ENCODE peak calls at places on chromosomes 4 and X, in six cellular contexts. One of them, this sample, is unnamed.

GRCh38 chrX:130253916-130254315 is 14.8 kb downstream of the ZNF280C start:
- DNase-seq in activated CD8-positive, alpha-beta memory T cell treated with anti-CD3 and anti-CD28 coated beads for 48 hours: no peak
- DNase-seq in NCI-H1436: no peak
- DNase-seq in right atrium auricular region: no peak
- DNase-seq in cerebellar cortex: no peak
- DNase-seq in GM13976: no peak
- DNase-seq in this sample: no peak

GRCh38 chr4:25862411-25863346 is at the start of gene SEL1L3:
- DNase-seq in right atrium auricular region: no peak
- DNase-seq in cerebellar cortex: peak
- DNase-seq in GM13976: peak
- DNase-seq in NCI-H1436: peak
- DNase-seq in activated CD8-positive, alpha-beta memory T cell treated with anti-CD3 and anti-CD28 coated beads for 48 hours: peak
- DNase-seq in this sample: peak

GRCh38 chr4:78768447-78769177 is 7.5 kb upstream of the BMP2K start:
- DNase-seq in GM13976: no peak
- DNase-seq in right atrium auricular region: no peak
- DNase-seq in cerebellar cortex: no peak
- DNase-seq in NCI-H1436: no peak
- DNase-seq in activated CD8-positive, alpha-beta memory T cell treated with anti-CD3 and anti-CD28 coated beads for 48 hours: no peak
- DNase-seq in this sample: no peak

GRCh38 chr4:175271010-175271630 is 353.0 kb downstream of the ADAM29 start:
- DNase-seq in cerebellar cortex: no peak
- DNase-seq in activated CD8-positive, alpha-beta memory T cell treated with anti-CD3 and anti-CD28 coated beads for 48 hours: no peak
- DNase-seq in NCI-H1436: no peak
- DNase-seq in right atrium auricular region: no peak
- DNase-seq in GM13976: no peak
- DNase-seq in this sample: no peak

GRCh38 chrX:134798472-134798871 is 140.2 kb upstream of the PLAC1 start:
- DNase-seq in NCI-H1436: no peak
- DNase-seq in activated CD8-positive, alpha-beta memory T cell treated with anti-CD3 and anti-CD28 coated beads for 48 hours: no peak
- DNase-seq in GM13976: no peak
- DNase-seq in cerebellar cortex: no peak
- DNase-seq in right atrium auricular region: no peak
- DNase-seq in this sample: no peak

GRCh38 chr4:13626492-13627184 is 887 bp downstream of the BOD1L1 start:
- DNase-seq in right atrium auricular region: no peak
- DNase-seq in activated CD8-positive, alpha-beta memory T cell treated with anti-CD3 and anti-CD28 coated beads for 48 hours: no peak
- DNase-seq in GM13976: peak
- DNase-seq in cerebellar cortex: no peak
- DNase-seq in NCI-H1436: no peak
- DNase-seq in this sample: no peak

GRCh38 chrX:71222929-71223328 is at the start of gene GJB1:
- DNase-seq in NCI-H1436: no peak
- DNase-seq in GM13976: no peak
- DNase-seq in right atrium auricular region: no peak
- DNase-seq in activated CD8-positive, alpha-beta memory T cell treated with anti-CD3 and anti-CD28 coated beads for 48 hours: no peak
- DNase-seq in cerebellar cortex: no peak
- DNase-seq in this sample: no peak

GRCh38 chr4:89803036-89803435 is 33.9 kb downstream of the SNCA start:
- DNase-seq in cerebellar cortex: no peak
- DNase-seq in GM13976: no peak
- DNase-seq in activated CD8-positive, alpha-beta memory T cell treated with anti-CD3 and anti-CD28 coated beads for 48 hours: no peak
- DNase-seq in NCI-H1436: no peak
- DNase-seq in right atrium auricular region: no peak
- DNase-seq in this sample: no peak

GRCh38 chr4:29082684-29083083 is 1637.5 kb upstream of the PCDH7 start:
- DNase-seq in cerebellar cortex: no peak
- DNase-seq in right atrium auricular region: no peak
- DNase-seq in GM13976: no peak
- DNase-seq in activated CD8-positive, alpha-beta memory T cell treated with anti-CD3 and anti-CD28 coated beads for 48 hours: no peak
- DNase-seq in NCI-H1436: no peak
- DNase-seq in this sample: no peak

GRCh38 chrX:30863969-30864368 is 25.1 kb downstream of the TAB3 start:
- DNase-seq in GM13976: no peak
- DNase-seq in cerebellar cortex: no peak
- DNase-seq in right atrium auricular region: no peak
- DNase-seq in NCI-H1436: no peak
- DNase-seq in activated CD8-positive, alpha-beta memory T cell treated with anti-CD3 and anti-CD28 coated beads for 48 hours: no peak
- DNase-seq in this sample: no peak

GRCh38 chr4:40337081-40337480 is 1.9 kb downstream of the CHRNA9 start:
- DNase-seq in NCI-H1436: peak
- DNase-seq in GM13976: no peak
- DNase-seq in activated CD8-positive, alpha-beta memory T cell treated with anti-CD3 and anti-CD28 coated beads for 48 hours: no peak
- DNase-seq in cerebellar cortex: no peak
- DNase-seq in right atrium auricular region: no peak
- DNase-seq in this sample: no peak

GRCh38 chrX:13287816-13288215 is 32.0 kb downstream of the ATXN3L start:
- DNase-seq in GM13976: no peak
- DNase-seq in right atrium auricular region: no peak
- DNase-seq in cerebellar cortex: peak
- DNase-seq in activated CD8-positive, alpha-beta memory T cell treated with anti-CD3 and anti-CD28 coated beads for 48 hours: no peak
- DNase-seq in NCI-H1436: no peak
- DNase-seq in this sample: no peak

GRCh38 chr4:53185853-53186590 is 179.8 kb downstream of the SCFD2 start:
- DNase-seq in right atrium auricular region: no peak
- DNase-seq in NCI-H1436: no peak
- DNase-seq in activated CD8-positive, alpha-beta memory T cell treated with anti-CD3 and anti-CD28 coated beads for 48 hours: no peak
- DNase-seq in GM13976: no peak
- DNase-seq in cerebellar cortex: no peak
- DNase-seq in this sample: no peak

GRCh38 chr4:54914781-54915180 is 210.6 kb downstream of the KDR start:
- DNase-seq in right atrium auricular region: no peak
- DNase-seq in cerebellar cortex: no peak
- DNase-seq in GM13976: no peak
- DNase-seq in NCI-H1436: no peak
- DNase-seq in activated CD8-positive, alpha-beta memory T cell treated with anti-CD3 and anti-CD28 coated beads for 48 hours: no peak
- DNase-seq in this sample: no peak

GRCh38 chr4:21656832-21657231 is 291.7 kb downstream of the KCNIP4 start:
- DNase-seq in right atrium auricular region: no peak
- DNase-seq in NCI-H1436: no peak
- DNase-seq in activated CD8-positive, alpha-beta memory T cell treated with anti-CD3 and anti-CD28 coated beads for 48 hours: no peak
- DNase-seq in GM13976: no peak
- DNase-seq in cerebellar cortex: no peak
- DNase-seq in this sample: peak

GRCh38 chrX:19897087-19897486 is 9.7 kb upstream of the SH3KBP1 start:
- DNase-seq in cerebellar cortex: no peak
- DNase-seq in activated CD8-positive, alpha-beta memory T cell treated with anti-CD3 and anti-CD28 coated beads for 48 hours: no peak
- DNase-seq in NCI-H1436: no peak
- DNase-seq in GM13976: no peak
- DNase-seq in right atrium auricular region: no peak
- DNase-seq in this sample: no peak

GRCh38 chr4:169307581-169307980 is 36.8 kb upstream of the SH3RF1 start:
- DNase-seq in cerebellar cortex: no peak
- DNase-seq in activated CD8-positive, alpha-beta memory T cell treated with anti-CD3 and anti-CD28 coated beads for 48 hours: no peak
- DNase-seq in right atrium auricular region: no peak
- DNase-seq in GM13976: no peak
- DNase-seq in NCI-H1436: no peak
- DNase-seq in this sample: no peak

GRCh38 chr4:27666943-27667342 is 806.3 kb downstream of the STIM2 start:
- DNase-seq in right atrium auricular region: no peak
- DNase-seq in cerebellar cortex: no peak
- DNase-seq in GM13976: no peak
- DNase-seq in NCI-H1436: no peak
- DNase-seq in activated CD8-positive, alpha-beta memory T cell treated with anti-CD3 and anti-CD28 coated beads for 48 hours: no peak
- DNase-seq in this sample: no peak

GRCh38 chr4:169070895-169071218 is 60.8 kb upstream of the CBR4 start:
- DNase-seq in activated CD8-positive, alpha-beta memory T cell treated with anti-CD3 and anti-CD28 coated beads for 48 hours: no peak
- DNase-seq in GM13976: no peak
- DNase-seq in right atrium auricular region: no peak
- DNase-seq in NCI-H1436: peak
- DNase-seq in cerebellar cortex: no peak
- DNase-seq in this sample: no peak

GRCh38 chr4:113760852-113761681 is 471 bp downstream of the CAMK2D start:
- DNase-seq in GM13976: peak
- DNase-seq in right atrium auricular region: peak
- DNase-seq in cerebellar cortex: peak
- DNase-seq in activated CD8-positive, alpha-beta memory T cell treated with anti-CD3 and anti-CD28 coated beads for 48 hours: peak
- DNase-seq in NCI-H1436: peak
- DNase-seq in this sample: peak

GRCh38 chr4:71816676-71817303 is 32.9 kb upstream of the GC start:
- DNase-seq in right atrium auricular region: no peak
- DNase-seq in GM13976: no peak
- DNase-seq in activated CD8-positive, alpha-beta memory T cell treated with anti-CD3 and anti-CD28 coated beads for 48 hours: no peak
- DNase-seq in cerebellar cortex: no peak
- DNase-seq in NCI-H1436: no peak
- DNase-seq in this sample: no peak

GRCh38 chr4:33494150-33494549 is 2750.2 kb downstream of the ARAP2 start:
- DNase-seq in NCI-H1436: no peak
- DNase-seq in GM13976: no peak
- DNase-seq in cerebellar cortex: no peak
- DNase-seq in right atrium auricular region: no peak
- DNase-seq in activated CD8-positive, alpha-beta memory T cell treated with anti-CD3 and anti-CD28 coated beads for 48 hours: no peak
- DNase-seq in this sample: no peak

GRCh38 chr4:27635936-27636913 is 775.6 kb downstream of the STIM2 start:
- DNase-seq in GM13976: peak
- DNase-seq in right atrium auricular region: no peak
- DNase-seq in cerebellar cortex: no peak
- DNase-seq in NCI-H1436: no peak
- DNase-seq in activated CD8-positive, alpha-beta memory T cell treated with anti-CD3 and anti-CD28 coated beads for 48 hours: no peak
- DNase-seq in this sample: no peak

GRCh38 chr4:71009091-71009490 is 15.6 kb downstream of the DCK start:
- DNase-seq in GM13976: no peak
- DNase-seq in activated CD8-positive, alpha-beta memory T cell treated with anti-CD3 and anti-CD28 coated beads for 48 hours: no peak
- DNase-seq in cerebellar cortex: no peak
- DNase-seq in right atrium auricular region: no peak
- DNase-seq in NCI-H1436: no peak
- DNase-seq in this sample: no peak

GRCh38 chr4:180615746-180616145 is 1627.5 kb upstream of the TENM3 start:
- DNase-seq in cerebellar cortex: no peak
- DNase-seq in activated CD8-positive, alpha-beta memory T cell treated with anti-CD3 and anti-CD28 coated beads for 48 hours: no peak
- DNase-seq in NCI-H1436: no peak
- DNase-seq in GM13976: no peak
- DNase-seq in right atrium auricular region: no peak
- DNase-seq in this sample: no peak

This sample was measured in H1.